ENCODE peak calls at places on chromosome 13, in six cellular contexts. One of them, this sample, is unnamed.

GRCh38 chr13:26198116-26198515 is 24.0 kb downstream of the RNF6 start:
- DNase-seq in astrocyte: no peak
- DNase-seq in brain microvascular endothelial cell: no peak
- DNase-seq in RWPE1: no peak
- DNase-seq in suprapubic skin: no peak
- DNase-seq in psoas muscle: no peak
- DNase-seq in this sample: no peak

GRCh38 chr13:97122381-97122996 is 99.6 kb upstream of the MBNL2 start:
- DNase-seq in astrocyte: peak; percentile 75
- DNase-seq in brain microvascular endothelial cell: peak; percentile 77
- DNase-seq in RWPE1: peak; percentile 48
- DNase-seq in suprapubic skin: no peak
- DNase-seq in psoas muscle: no peak
- DNase-seq in this sample: peak; percentile 77

GRCh38 chr13:99320693-99321481 is 13.7 kb upstream of the GPR183 start:
- DNase-seq in astrocyte: peak; percentile 81
- DNase-seq in brain microvascular endothelial cell: peak; percentile 89
- DNase-seq in RWPE1: peak; percentile 34
- DNase-seq in suprapubic skin: no peak
- DNase-seq in psoas muscle: no peak
- DNase-seq in this sample: no peak

GRCh38 chr13:67769063-67769986 is 539.2 kb upstream of the PCDH9 start:
- DNase-seq in astrocyte: no peak
- DNase-seq in brain microvascular endothelial cell: no peak
- DNase-seq in RWPE1: no peak
- DNase-seq in suprapubic skin: no peak
- DNase-seq in psoas muscle: no peak
- DNase-seq in this sample: no peak

GRCh38 chr13:78247362-78247761 is 328.7 kb upstream of the EDNRB start:
- DNase-seq in astrocyte: no peak
- DNase-seq in brain microvascular endothelial cell: no peak
- DNase-seq in RWPE1: no peak
- DNase-seq in suprapubic skin: no peak
- DNase-seq in psoas muscle: no peak
- DNase-seq in this sample: no peak

GRCh38 chr13:59702269-59702668 is 461.5 kb downstream of the DIAPH3 start:
- DNase-seq in astrocyte: no peak
- DNase-seq in brain microvascular endothelial cell: no peak
- DNase-seq in RWPE1: no peak
- DNase-seq in suprapubic skin: no peak
- DNase-seq in psoas muscle: no peak
- DNase-seq in this sample: no peak

GRCh38 chr13:31904941-31905824 is 126.4 kb upstream of the FRY start:
- DNase-seq in astrocyte: no peak
- DNase-seq in brain microvascular endothelial cell: no peak
- DNase-seq in RWPE1: no peak
- DNase-seq in suprapubic skin: no peak
- DNase-seq in psoas muscle: no peak
- DNase-seq in this sample: no peak

GRCh38 chr13:25886438-25887214 is 165.2 kb downstream of the SHISA2 start:
- DNase-seq in astrocyte: peak; percentile 90
- DNase-seq in brain microvascular endothelial cell: peak; percentile 77
- DNase-seq in RWPE1: peak; percentile 82
- DNase-seq in suprapubic skin: no peak
- DNase-seq in psoas muscle: no peak
- DNase-seq in this sample: peak; percentile 79

GRCh38 chr13:43057653-43058317 is 34.4 kb downstream of the DNAJC15 start:
- DNase-seq in astrocyte: peak; percentile 55
- DNase-seq in brain microvascular endothelial cell: peak; percentile 81
- DNase-seq in RWPE1: no peak
- DNase-seq in suprapubic skin: no peak
- DNase-seq in psoas muscle: no peak
- DNase-seq in this sample: no peak

GRCh38 chr13:36038785-36039415 is 92.3 kb downstream of the DCLK1 start:
- DNase-seq in astrocyte: no peak
- DNase-seq in brain microvascular endothelial cell: peak; percentile 38
- DNase-seq in RWPE1: no peak
- DNase-seq in suprapubic skin: no peak
- DNase-seq in psoas muscle: no peak
- DNase-seq in this sample: no peak

GRCh38 chr13:87677043-87677333 is 5.8 kb downstream of the SLITRK5 start:
- DNase-seq in astrocyte: no peak
- DNase-seq in brain microvascular endothelial cell: no peak
- DNase-seq in RWPE1: no peak
- DNase-seq in suprapubic skin: no peak
- DNase-seq in psoas muscle: no peak
- DNase-seq in this sample: no peak

GRCh38 chr13:27562457-27562856 is 57.9 kb downstream of the LNX2 start:
- DNase-seq in astrocyte: no peak
- DNase-seq in brain microvascular endothelial cell: no peak
- DNase-seq in RWPE1: no peak
- DNase-seq in suprapubic skin: no peak
- DNase-seq in psoas muscle: no peak
- DNase-seq in this sample: no peak

GRCh38 chr13:82717249-82717648 is 1165.0 kb downstream of the SLITRK1 start:
- DNase-seq in astrocyte: peak; percentile 85
- DNase-seq in brain microvascular endothelial cell: peak; percentile 59
- DNase-seq in RWPE1: peak; percentile 40
- DNase-seq in suprapubic skin: no peak
- DNase-seq in psoas muscle: no peak
- DNase-seq in this sample: peak; percentile 22

GRCh38 chr13:106033634-106034033 is 501.8 kb downstream of the EFNB2 start:
- DNase-seq in astrocyte: peak; percentile 56
- DNase-seq in brain microvascular endothelial cell: peak; percentile 47
- DNase-seq in RWPE1: peak; percentile 12
- DNase-seq in suprapubic skin: no peak
- DNase-seq in psoas muscle: no peak
- DNase-seq in this sample: no peak

GRCh38 chr13:103716689-103717088 is 650.5 kb upstream of the SLC10A2 start:
- DNase-seq in astrocyte: no peak
- DNase-seq in brain microvascular endothelial cell: no peak
- DNase-seq in RWPE1: no peak
- DNase-seq in suprapubic skin: no peak
- DNase-seq in psoas muscle: no peak
- DNase-seq in this sample: no peak

GRCh38 chr13:100541882-100542545 is 46.6 kb downstream of the GGACT start:
- DNase-seq in astrocyte: no peak
- DNase-seq in brain microvascular endothelial cell: no peak
- DNase-seq in RWPE1: peak; percentile 34
- DNase-seq in suprapubic skin: no peak
- DNase-seq in psoas muscle: no peak
- DNase-seq in this sample: peak; percentile 24

GRCh38 chr13:32022292-32022691 is 9.3 kb upstream of the FRY start:
- DNase-seq in astrocyte: no peak
- DNase-seq in brain microvascular endothelial cell: no peak
- DNase-seq in RWPE1: no peak
- DNase-seq in suprapubic skin: no peak
- DNase-seq in psoas muscle: no peak
- DNase-seq in this sample: no peak

GRCh38 chr13:83709751-83710515 is 172.3 kb downstream of the SLITRK1 start:
- DNase-seq in astrocyte: no peak
- DNase-seq in brain microvascular endothelial cell: no peak
- DNase-seq in RWPE1: peak; percentile 26
- DNase-seq in suprapubic skin: no peak
- DNase-seq in psoas muscle: no peak
- DNase-seq in this sample: peak; percentile 6

GRCh38 chr13:36718146-36718545 is 44.3 kb downstream of the SERTM1 start:
- DNase-seq in astrocyte: peak; percentile 91
- DNase-seq in brain microvascular endothelial cell: no peak
- DNase-seq in RWPE1: no peak
- DNase-seq in suprapubic skin: no peak
- DNase-seq in psoas muscle: no peak
- DNase-seq in this sample: peak; percentile 34

GRCh38 chr13:97434417-97435296 is 688 bp downstream of the RAP2A start:
- DNase-seq in astrocyte: peak; percentile 21
- DNase-seq in brain microvascular endothelial cell: peak; percentile 34
- DNase-seq in RWPE1: no peak
- DNase-seq in suprapubic skin: peak; percentile 83
- DNase-seq in psoas muscle: peak; percentile 46
- DNase-seq in this sample: no peak

GRCh38 chr13:107835339-107836018 is 379.9 kb downstream of the LIG4 start:
- DNase-seq in astrocyte: peak; percentile 93
- DNase-seq in brain microvascular endothelial cell: peak; percentile 73
- DNase-seq in RWPE1: no peak
- DNase-seq in suprapubic skin: no peak
- DNase-seq in psoas muscle: no peak
- DNase-seq in this sample: no peak

GRCh38 chr13:100542546-100543156 is 45.9 kb downstream of the GGACT start:
- DNase-seq in astrocyte: peak; percentile 25
- DNase-seq in brain microvascular endothelial cell: peak; percentile 5
- DNase-seq in RWPE1: peak; percentile 45
- DNase-seq in suprapubic skin: peak; percentile 28
- DNase-seq in psoas muscle: no peak
- DNase-seq in this sample: no peak

GRCh38 chr13:65562305-65562704 is 1667.8 kb downstream of the PCDH9 start:
- DNase-seq in astrocyte: no peak
- DNase-seq in brain microvascular endothelial cell: no peak
- DNase-seq in RWPE1: no peak
- DNase-seq in suprapubic skin: no peak
- DNase-seq in psoas muscle: no peak
- DNase-seq in this sample: no peak

DNA sequence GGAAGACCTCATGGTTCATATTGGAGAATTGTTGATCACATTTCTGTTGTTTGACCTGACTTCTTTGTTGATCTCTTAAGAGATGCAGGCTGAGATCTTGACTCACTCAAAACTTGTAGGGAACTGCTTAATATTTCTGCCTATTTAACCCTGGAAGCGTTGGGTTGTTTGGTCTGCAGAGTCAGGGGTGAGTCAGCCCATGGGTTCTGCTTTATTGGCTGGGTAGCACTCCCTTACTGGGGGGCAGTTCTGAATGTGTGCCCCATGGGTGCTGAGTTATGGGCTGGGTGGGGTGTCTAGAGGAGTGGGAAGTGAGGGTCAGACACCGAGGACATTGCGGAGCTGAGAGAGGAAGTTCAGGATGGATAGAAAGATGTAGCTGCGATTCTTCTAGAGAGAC is 87.9 kb downstream of the LRCH1 start:
- DNase-seq in astrocyte: no peak
- DNase-seq in brain microvascular endothelial cell: peak; percentile 55
- DNase-seq in RWPE1: peak; percentile 12
- DNase-seq in suprapubic skin: no peak
- DNase-seq in psoas muscle: no peak
- DNase-seq in this sample: peak; percentile 24
- H3K27ac ChIP-seq in astrocyte: peak overlapping the region; percentile 44
- H3K27ac ChIP-seq in brain microvascular endothelial cell: peak overlapping the region; percentile 50
- H3K27ac ChIP-seq in RWPE1: no peak overlapping the region
- H3K27ac ChIP-seq in suprapubic skin: no peak overlapping the region
- H3K27ac ChIP-seq in psoas muscle: peak overlapping the region; percentile 56
- H3K27ac ChIP-seq in this sample: no peak overlapping the region

DNA sequence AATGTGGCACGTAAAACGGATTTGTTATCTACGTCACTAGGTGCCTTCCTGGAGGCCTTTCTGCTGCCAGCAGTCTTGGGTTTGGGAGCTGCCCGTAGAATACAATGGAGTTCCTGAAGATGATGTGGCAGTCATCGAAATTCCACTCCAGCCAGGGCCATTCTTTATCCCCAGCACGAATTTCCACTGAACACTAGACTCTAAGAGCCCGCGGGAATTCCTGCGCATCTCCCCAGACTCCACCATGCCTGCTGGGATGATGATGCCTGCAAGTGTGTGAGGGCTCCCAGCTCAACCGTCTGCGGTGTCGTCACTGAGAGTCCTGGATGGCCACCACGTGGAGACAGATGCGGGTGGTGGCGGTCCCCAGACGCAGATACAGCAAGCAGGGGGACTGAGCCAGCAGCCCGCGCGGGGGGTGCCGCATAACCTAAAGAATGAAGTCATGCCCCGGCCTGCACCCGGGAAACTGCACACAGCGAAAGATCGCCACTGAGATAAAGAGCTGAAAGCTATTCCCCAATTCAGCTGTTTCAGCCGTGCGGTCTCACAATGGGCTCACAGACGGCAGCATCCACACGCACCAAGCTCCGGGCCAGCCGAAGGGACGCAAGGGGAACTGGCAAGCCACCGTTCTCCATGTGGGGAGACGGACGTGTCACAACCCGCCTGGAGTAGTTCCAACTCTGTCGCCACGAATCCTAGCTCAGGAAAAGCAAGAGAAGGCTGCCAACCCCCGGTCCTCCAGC is 41.1 kb downstream of the COL4A1 start:
- DNase-seq in astrocyte: no peak
- DNase-seq in brain microvascular endothelial cell: no peak
- DNase-seq in RWPE1: no peak
- DNase-seq in suprapubic skin: no peak
- DNase-seq in psoas muscle: peak; percentile 47
- DNase-seq in this sample: no peak
- H3K27ac ChIP-seq in astrocyte: no peak overlapping the region
- H3K27ac ChIP-seq in brain microvascular endothelial cell: peak overlapping the region; percentile 38
- H3K27ac ChIP-seq in RWPE1: no peak overlapping the region
- H3K27ac ChIP-seq in suprapubic skin: peak overlapping the region; percentile 15
- H3K27ac ChIP-seq in psoas muscle: peak overlapping the region; percentile 67
- H3K27ac ChIP-seq in this sample: no peak overlapping the region

DNA sequence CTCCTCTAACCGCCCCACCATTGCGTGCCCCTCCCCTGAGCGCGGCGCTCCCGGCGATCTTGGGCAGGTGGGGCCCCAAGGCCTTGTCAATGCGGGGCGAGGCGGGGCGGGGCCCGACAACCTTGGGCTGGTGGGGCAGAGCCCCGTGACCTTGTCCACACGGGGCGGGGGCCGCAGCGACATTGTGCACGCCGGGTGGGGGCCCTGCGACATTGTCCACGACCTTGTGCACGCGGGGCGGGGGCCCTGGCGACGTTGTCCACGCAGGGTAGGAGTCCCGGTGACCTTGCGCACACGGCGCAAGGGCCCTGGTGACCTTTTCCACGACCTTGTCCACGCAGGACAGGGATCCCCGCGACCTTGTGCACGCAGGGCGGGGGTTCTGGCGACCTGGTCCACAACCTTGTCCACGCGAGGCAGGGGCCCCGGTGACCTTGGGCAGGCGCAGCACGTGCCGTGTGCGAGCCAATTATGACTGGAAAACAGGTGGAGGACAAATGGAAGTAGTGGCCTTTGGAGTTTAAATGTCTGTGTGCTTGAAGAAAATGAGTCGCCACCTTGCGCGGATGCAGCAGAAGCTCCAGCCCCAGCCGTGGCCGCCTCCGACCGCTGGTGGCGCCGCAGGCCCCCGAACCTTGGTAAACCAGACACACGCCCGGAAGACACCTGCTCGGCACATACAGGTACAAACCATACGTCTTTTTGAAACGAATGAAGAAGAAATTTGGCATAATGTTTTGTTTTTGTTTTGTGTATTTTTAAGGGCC is 62.6 kb downstream of the LATS2 start:
- DNase-seq in astrocyte: no peak
- DNase-seq in brain microvascular endothelial cell: no peak
- DNase-seq in RWPE1: no peak
- DNase-seq in suprapubic skin: no peak
- DNase-seq in psoas muscle: no peak
- DNase-seq in this sample: no peak
- H3K27ac ChIP-seq in astrocyte: peak overlapping the region; percentile 78
- H3K27ac ChIP-seq in brain microvascular endothelial cell: no peak overlapping the region
- H3K27ac ChIP-seq in RWPE1: no peak overlapping the region
- H3K27ac ChIP-seq in suprapubic skin: no peak overlapping the region
- H3K27ac ChIP-seq in psoas muscle: no peak overlapping the region
- H3K27ac ChIP-seq in this sample: no peak overlapping the region

DNA sequence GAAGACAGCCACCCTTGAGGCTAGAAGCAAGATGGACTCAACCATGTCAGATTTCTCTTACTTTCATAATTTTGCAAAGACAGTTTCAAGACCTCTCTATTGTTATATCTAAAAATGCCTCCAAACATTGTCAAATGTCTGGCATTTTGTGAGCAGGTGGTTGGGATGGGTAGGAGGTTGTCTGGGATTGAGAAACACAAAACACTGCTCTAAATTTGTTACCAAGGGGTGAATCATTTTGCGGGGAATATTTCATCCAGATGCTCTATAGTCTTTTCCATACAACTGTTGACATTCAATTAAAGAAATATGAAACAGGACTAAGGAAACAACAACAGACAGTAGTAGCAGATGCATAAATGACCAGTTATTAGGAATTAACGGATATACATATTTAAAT is 208.2 kb downstream of the ITGBL1 start:
- DNase-seq in astrocyte: no peak
- DNase-seq in brain microvascular endothelial cell: no peak
- DNase-seq in RWPE1: no peak
- DNase-seq in suprapubic skin: no peak
- DNase-seq in psoas muscle: no peak
- DNase-seq in this sample: no peak
- H3K27ac ChIP-seq in astrocyte: no peak overlapping the region
- H3K27ac ChIP-seq in brain microvascular endothelial cell: no peak overlapping the region
- H3K27ac ChIP-seq in RWPE1: no peak overlapping the region
- H3K27ac ChIP-seq in suprapubic skin: no peak overlapping the region
- H3K27ac ChIP-seq in psoas muscle: no peak overlapping the region
- H3K27ac ChIP-seq in this sample: no peak overlapping the region

This sample was measured in epithelial cell of prostate.